ENCODE peak calls at places on chromosomes 11 and 22, in ten cellular contexts. L is CD8-positive, alpha-beta T cell; C is RWPE1; O is amniotic stem cell; X is caudate nucleus; Y is effector memory CD8-positive, alpha-beta T cell; Z is T follicular helper cell; Q is right cardiac atrium; A is neuronal stem cell; K is astrocyte of the spinal cord. H is an unnamed sample.

GRCh38 chr22:38316340-38317236 is 645 bp downstream of the CSNK1E start:
- DNase-seq in L (peak), C (no peak), O (no peak), X (peak), Y (peak), Z (peak), Q (peak), A (no peak), K (peak), H (peak)

GRCh38 chr11:59182457-59183151 is 10.7 kb downstream of the DTX4 start:
- DNase-seq in L (no peak), C (no peak), O (no peak), X (no peak), Y (no peak), Z (no peak), Q (no peak), A (no peak), K (no peak), H (no peak)

GRCh38 chr11:125773516-125773915 is 5.1 kb downstream of the PATE2 start:
- DNase-seq in L (no peak), C (no peak), O (no peak), X (no peak), Y (no peak), Z (no peak), Q (no peak), A (no peak), K (no peak), H (no peak)

GRCh38 chr11:75200051-75200450 is 40.5 kb upstream of the TPBGL start:
- DNase-seq in L (no peak), C (no peak), O (no peak), X (no peak), Y (no peak), Z (no peak), Q (peak), A (no peak), K (no peak), H (no peak)

GRCh38 chr22:29842740-29843139 is 4.7 kb upstream of the ASCC2 start:
- DNase-seq in L (no peak), C (peak), O (peak), X (no peak), Y (no peak), Z (no peak), Q (no peak), A (no peak), K (peak), H (no peak)

GRCh38 chr11:66609951-66610617 is 6.3 kb upstream of the RBM14 start:
- DNase-seq in L (no peak), C (no peak), O (no peak), X (no peak), Y (no peak), Z (no peak), Q (no peak), A (no peak), K (no peak), H (no peak)

GRCh38 chr11:91220476-91221202 is 997.8 kb upstream of the CHORDC1 start:
- DNase-seq in L (no peak), C (peak), O (no peak), X (no peak), Y (no peak), Z (no peak), Q (no peak), A (no peak), K (peak), H (no peak)

GRCh38 chr11:19349340-19350025 is 108.7 kb upstream of the E2F8 start:
- DNase-seq in L (no peak), C (no peak), O (no peak), X (no peak), Y (no peak), Z (no peak), Q (peak), A (no peak), K (peak), H (peak)

GRCh38 chr22:19875531-19876313 is 21.0 kb upstream of the GNB1L start:
- DNase-seq in L (peak), C (no peak), O (no peak), X (no peak), Y (no peak), Z (no peak), Q (peak), A (no peak), K (peak), H (no peak)

GRCh38 chr22:49291169-49291568 is 536.5 kb downstream of the BRD1 start:
- DNase-seq in L (no peak), C (no peak), O (no peak), X (no peak), Y (no peak), Z (no peak), Q (no peak), A (no peak), K (no peak), H (no peak)

GRCh38 chr11:15166204-15166603 is 51.5 kb downstream of the INSC start:
- DNase-seq in L (no peak), C (no peak), O (no peak), X (no peak), Y (no peak), Z (no peak), Q (no peak), A (no peak), K (no peak), H (no peak)